ENCODE peak calls at places on chromosome 9, in eight cellular contexts. One of them, this sample, is unnamed.

GRCh38 chr9:89448381-89448780 is 49.5 kb downstream of the SEMA4D start:
- DNase-seq in stimulated activated CD4-positive, alpha-beta T cell treated with anti-CD3 and anti-CD28 coated beads, Interleukin-1b, Interleukin-23, amount 100 ng/mL, for 4 hours: no peak
- DNase-seq in stimulated activated naive CD8-positive, alpha-beta T cell treated with anti-CD3 and anti-CD28 coated beads, Interleukin-15, Interleukin-2, amounts not matched to agents 100 U/mL and 50 U/mL, for 24 hours: peak
- DNase-seq in HCEC 1CT: no peak
- DNase-seq in effector CD4-positive, alpha-beta T cell: no peak
- DNase-seq in AG04450: no peak
- DNase-seq in frontal cortex: peak
- DNase-seq in HFF-Myc: no peak
- DNase-seq in this sample: no peak

GRCh38 chr9:532707-533106 is 308.8 kb upstream of the DMRT1 start:
- DNase-seq in stimulated activated CD4-positive, alpha-beta T cell treated with anti-CD3 and anti-CD28 coated beads, Interleukin-1b, Interleukin-23, amount 100 ng/mL, for 4 hours: no peak
- DNase-seq in stimulated activated naive CD8-positive, alpha-beta T cell treated with anti-CD3 and anti-CD28 coated beads, Interleukin-15, Interleukin-2, amounts not matched to agents 100 U/mL and 50 U/mL, for 24 hours: no peak
- DNase-seq in HCEC 1CT: no peak
- DNase-seq in effector CD4-positive, alpha-beta T cell: no peak
- DNase-seq in AG04450: no peak
- DNase-seq in frontal cortex: no peak
- DNase-seq in HFF-Myc: no peak
- DNase-seq in this sample: no peak

GRCh38 chr9:14670718-14671117 is 22.5 kb downstream of the ZDHHC21 start:
- DNase-seq in stimulated activated CD4-positive, alpha-beta T cell treated with anti-CD3 and anti-CD28 coated beads, Interleukin-1b, Interleukin-23, amount 100 ng/mL, for 4 hours: no peak
- DNase-seq in stimulated activated naive CD8-positive, alpha-beta T cell treated with anti-CD3 and anti-CD28 coated beads, Interleukin-15, Interleukin-2, amounts not matched to agents 100 U/mL and 50 U/mL, for 24 hours: no peak
- DNase-seq in HCEC 1CT: peak
- DNase-seq in effector CD4-positive, alpha-beta T cell: no peak
- DNase-seq in AG04450: no peak
- DNase-seq in frontal cortex: no peak
- DNase-seq in HFF-Myc: no peak
- DNase-seq in this sample: no peak

GRCh38 chr9:88433583-88434240 is 45.5 kb downstream of the SPIN1 start:
- DNase-seq in stimulated activated CD4-positive, alpha-beta T cell treated with anti-CD3 and anti-CD28 coated beads, Interleukin-1b, Interleukin-23, amount 100 ng/mL, for 4 hours: no peak
- DNase-seq in stimulated activated naive CD8-positive, alpha-beta T cell treated with anti-CD3 and anti-CD28 coated beads, Interleukin-15, Interleukin-2, amounts not matched to agents 100 U/mL and 50 U/mL, for 24 hours: no peak
- DNase-seq in HCEC 1CT: peak
- DNase-seq in effector CD4-positive, alpha-beta T cell: no peak
- DNase-seq in AG04450: no peak
- DNase-seq in frontal cortex: no peak
- DNase-seq in HFF-Myc: peak
- DNase-seq in this sample: no peak

GRCh38 chr9:136028760-136029470 is 66.2 kb downstream of the NACC2 start:
- DNase-seq in stimulated activated CD4-positive, alpha-beta T cell treated with anti-CD3 and anti-CD28 coated beads, Interleukin-1b, Interleukin-23, amount 100 ng/mL, for 4 hours: no peak
- DNase-seq in stimulated activated naive CD8-positive, alpha-beta T cell treated with anti-CD3 and anti-CD28 coated beads, Interleukin-15, Interleukin-2, amounts not matched to agents 100 U/mL and 50 U/mL, for 24 hours: no peak
- DNase-seq in HCEC 1CT: no peak
- DNase-seq in effector CD4-positive, alpha-beta T cell: no peak
- DNase-seq in AG04450: no peak
- DNase-seq in frontal cortex: no peak
- DNase-seq in HFF-Myc: no peak
- DNase-seq in this sample: no peak

GRCh38 chr9:121156263-121156731 is 45.4 kb downstream of the RAB14 start:
- DNase-seq in stimulated activated CD4-positive, alpha-beta T cell treated with anti-CD3 and anti-CD28 coated beads, Interleukin-1b, Interleukin-23, amount 100 ng/mL, for 4 hours: no peak
- DNase-seq in stimulated activated naive CD8-positive, alpha-beta T cell treated with anti-CD3 and anti-CD28 coated beads, Interleukin-15, Interleukin-2, amounts not matched to agents 100 U/mL and 50 U/mL, for 24 hours: no peak
- DNase-seq in HCEC 1CT: peak
- DNase-seq in effector CD4-positive, alpha-beta T cell: no peak
- DNase-seq in AG04450: peak
- DNase-seq in frontal cortex: peak
- DNase-seq in HFF-Myc: peak
- DNase-seq in this sample: no peak

GRCh38 chr9:14616188-14616982 is 76.8 kb downstream of the ZDHHC21 start:
- DNase-seq in stimulated activated CD4-positive, alpha-beta T cell treated with anti-CD3 and anti-CD28 coated beads, Interleukin-1b, Interleukin-23, amount 100 ng/mL, for 4 hours: no peak
- DNase-seq in stimulated activated naive CD8-positive, alpha-beta T cell treated with anti-CD3 and anti-CD28 coated beads, Interleukin-15, Interleukin-2, amounts not matched to agents 100 U/mL and 50 U/mL, for 24 hours: no peak
- DNase-seq in HCEC 1CT: peak
- DNase-seq in effector CD4-positive, alpha-beta T cell: no peak
- DNase-seq in AG04450: peak
- DNase-seq in frontal cortex: no peak
- DNase-seq in HFF-Myc: peak
- DNase-seq in this sample: no peak

GRCh38 chr9:111661802-111662491 is 542 bp downstream of the GNG10 start:
- DNase-seq in stimulated activated CD4-positive, alpha-beta T cell treated with anti-CD3 and anti-CD28 coated beads, Interleukin-1b, Interleukin-23, amount 100 ng/mL, for 4 hours: no peak
- DNase-seq in stimulated activated naive CD8-positive, alpha-beta T cell treated with anti-CD3 and anti-CD28 coated beads, Interleukin-15, Interleukin-2, amounts not matched to agents 100 U/mL and 50 U/mL, for 24 hours: peak
- DNase-seq in HCEC 1CT: peak
- DNase-seq in effector CD4-positive, alpha-beta T cell: peak
- DNase-seq in AG04450: no peak
- DNase-seq in frontal cortex: peak
- DNase-seq in HFF-Myc: no peak
- DNase-seq in this sample: peak

GRCh38 chr9:38026021-38026809 is 42.8 kb downstream of the SHB start:
- DNase-seq in stimulated activated CD4-positive, alpha-beta T cell treated with anti-CD3 and anti-CD28 coated beads, Interleukin-1b, Interleukin-23, amount 100 ng/mL, for 4 hours: no peak
- DNase-seq in stimulated activated naive CD8-positive, alpha-beta T cell treated with anti-CD3 and anti-CD28 coated beads, Interleukin-15, Interleukin-2, amounts not matched to agents 100 U/mL and 50 U/mL, for 24 hours: no peak
- DNase-seq in HCEC 1CT: peak
- DNase-seq in effector CD4-positive, alpha-beta T cell: no peak
- DNase-seq in AG04450: peak
- DNase-seq in frontal cortex: peak
- DNase-seq in HFF-Myc: peak
- DNase-seq in this sample: no peak

GRCh38 chr9:31790720-31791119 is 593.7 kb upstream of the ACO1 start:
- DNase-seq in stimulated activated CD4-positive, alpha-beta T cell treated with anti-CD3 and anti-CD28 coated beads, Interleukin-1b, Interleukin-23, amount 100 ng/mL, for 4 hours: no peak
- DNase-seq in stimulated activated naive CD8-positive, alpha-beta T cell treated with anti-CD3 and anti-CD28 coated beads, Interleukin-15, Interleukin-2, amounts not matched to agents 100 U/mL and 50 U/mL, for 24 hours: no peak
- DNase-seq in HCEC 1CT: no peak
- DNase-seq in effector CD4-positive, alpha-beta T cell: no peak
- DNase-seq in AG04450: no peak
- DNase-seq in frontal cortex: no peak
- DNase-seq in HFF-Myc: no peak
- DNase-seq in this sample: no peak

GRCh38 chr9:129385615-129385934 is 207.5 kb upstream of the IER5L start:
- DNase-seq in stimulated activated CD4-positive, alpha-beta T cell treated with anti-CD3 and anti-CD28 coated beads, Interleukin-1b, Interleukin-23, amount 100 ng/mL, for 4 hours: no peak
- DNase-seq in stimulated activated naive CD8-positive, alpha-beta T cell treated with anti-CD3 and anti-CD28 coated beads, Interleukin-15, Interleukin-2, amounts not matched to agents 100 U/mL and 50 U/mL, for 24 hours: no peak
- DNase-seq in HCEC 1CT: no peak
- DNase-seq in effector CD4-positive, alpha-beta T cell: no peak
- DNase-seq in AG04450: no peak
- DNase-seq in frontal cortex: no peak
- DNase-seq in HFF-Myc: no peak
- DNase-seq in this sample: no peak

GRCh38 chr9:35954942-35955546 is 2.9 kb downstream of the OR2S2 start:
- DNase-seq in stimulated activated CD4-positive, alpha-beta T cell treated with anti-CD3 and anti-CD28 coated beads, Interleukin-1b, Interleukin-23, amount 100 ng/mL, for 4 hours: no peak
- DNase-seq in stimulated activated naive CD8-positive, alpha-beta T cell treated with anti-CD3 and anti-CD28 coated beads, Interleukin-15, Interleukin-2, amounts not matched to agents 100 U/mL and 50 U/mL, for 24 hours: peak
- DNase-seq in HCEC 1CT: peak
- DNase-seq in effector CD4-positive, alpha-beta T cell: peak
- DNase-seq in AG04450: peak
- DNase-seq in frontal cortex: peak
- DNase-seq in HFF-Myc: peak
- DNase-seq in this sample: peak

GRCh38 chr9:108727580-108728056 is 128.2 kb downstream of the ACTL7B start:
- DNase-seq in stimulated activated CD4-positive, alpha-beta T cell treated with anti-CD3 and anti-CD28 coated beads, Interleukin-1b, Interleukin-23, amount 100 ng/mL, for 4 hours: no peak
- DNase-seq in stimulated activated naive CD8-positive, alpha-beta T cell treated with anti-CD3 and anti-CD28 coated beads, Interleukin-15, Interleukin-2, amounts not matched to agents 100 U/mL and 50 U/mL, for 24 hours: no peak
- DNase-seq in HCEC 1CT: no peak
- DNase-seq in effector CD4-positive, alpha-beta T cell: no peak
- DNase-seq in AG04450: no peak
- DNase-seq in frontal cortex: no peak
- DNase-seq in HFF-Myc: no peak
- DNase-seq in this sample: no peak

GRCh38 chr9:79741381-79741780 is 169.6 kb downstream of the TLE4 start:
- DNase-seq in stimulated activated CD4-positive, alpha-beta T cell treated with anti-CD3 and anti-CD28 coated beads, Interleukin-1b, Interleukin-23, amount 100 ng/mL, for 4 hours: no peak
- DNase-seq in stimulated activated naive CD8-positive, alpha-beta T cell treated with anti-CD3 and anti-CD28 coated beads, Interleukin-15, Interleukin-2, amounts not matched to agents 100 U/mL and 50 U/mL, for 24 hours: no peak
- DNase-seq in HCEC 1CT: no peak
- DNase-seq in effector CD4-positive, alpha-beta T cell: no peak
- DNase-seq in AG04450: no peak
- DNase-seq in frontal cortex: no peak
- DNase-seq in HFF-Myc: no peak
- DNase-seq in this sample: no peak

GRCh38 chr9:9305600-9305999 is 1307.2 kb downstream of the PTPRD start:
- DNase-seq in stimulated activated CD4-positive, alpha-beta T cell treated with anti-CD3 and anti-CD28 coated beads, Interleukin-1b, Interleukin-23, amount 100 ng/mL, for 4 hours: no peak
- DNase-seq in stimulated activated naive CD8-positive, alpha-beta T cell treated with anti-CD3 and anti-CD28 coated beads, Interleukin-15, Interleukin-2, amounts not matched to agents 100 U/mL and 50 U/mL, for 24 hours: no peak
- DNase-seq in HCEC 1CT: no peak
- DNase-seq in effector CD4-positive, alpha-beta T cell: no peak
- DNase-seq in AG04450: no peak
- DNase-seq in frontal cortex: no peak
- DNase-seq in HFF-Myc: no peak
- DNase-seq in this sample: no peak

GRCh38 chr9:77909306-77909705 is 122.3 kb downstream of the GNAQ start:
- DNase-seq in stimulated activated CD4-positive, alpha-beta T cell treated with anti-CD3 and anti-CD28 coated beads, Interleukin-1b, Interleukin-23, amount 100 ng/mL, for 4 hours: no peak
- DNase-seq in stimulated activated naive CD8-positive, alpha-beta T cell treated with anti-CD3 and anti-CD28 coated beads, Interleukin-15, Interleukin-2, amounts not matched to agents 100 U/mL and 50 U/mL, for 24 hours: no peak
- DNase-seq in HCEC 1CT: no peak
- DNase-seq in effector CD4-positive, alpha-beta T cell: no peak
- DNase-seq in AG04450: no peak
- DNase-seq in frontal cortex: no peak
- DNase-seq in HFF-Myc: no peak
- DNase-seq in this sample: no peak

GRCh38 chr9:112858625-112859147 is 32.0 kb downstream of the SLC46A2 start:
- DNase-seq in stimulated activated CD4-positive, alpha-beta T cell treated with anti-CD3 and anti-CD28 coated beads, Interleukin-1b, Interleukin-23, amount 100 ng/mL, for 4 hours: no peak
- DNase-seq in stimulated activated naive CD8-positive, alpha-beta T cell treated with anti-CD3 and anti-CD28 coated beads, Interleukin-15, Interleukin-2, amounts not matched to agents 100 U/mL and 50 U/mL, for 24 hours: no peak
- DNase-seq in HCEC 1CT: no peak
- DNase-seq in effector CD4-positive, alpha-beta T cell: no peak
- DNase-seq in AG04450: no peak
- DNase-seq in frontal cortex: no peak
- DNase-seq in HFF-Myc: no peak
- DNase-seq in this sample: no peak

GRCh38 chr9:94922691-94923107 is 196.2 kb downstream of the AOPEP start:
- DNase-seq in stimulated activated CD4-positive, alpha-beta T cell treated with anti-CD3 and anti-CD28 coated beads, Interleukin-1b, Interleukin-23, amount 100 ng/mL, for 4 hours: no peak
- DNase-seq in stimulated activated naive CD8-positive, alpha-beta T cell treated with anti-CD3 and anti-CD28 coated beads, Interleukin-15, Interleukin-2, amounts not matched to agents 100 U/mL and 50 U/mL, for 24 hours: no peak
- DNase-seq in HCEC 1CT: peak
- DNase-seq in effector CD4-positive, alpha-beta T cell: no peak
- DNase-seq in AG04450: no peak
- DNase-seq in frontal cortex: no peak
- DNase-seq in HFF-Myc: no peak
- DNase-seq in this sample: no peak

GRCh38 chr9:117938896-117939295 is 234.7 kb downstream of the TLR4 start:
- DNase-seq in stimulated activated CD4-positive, alpha-beta T cell treated with anti-CD3 and anti-CD28 coated beads, Interleukin-1b, Interleukin-23, amount 100 ng/mL, for 4 hours: no peak
- DNase-seq in stimulated activated naive CD8-positive, alpha-beta T cell treated with anti-CD3 and anti-CD28 coated beads, Interleukin-15, Interleukin-2, amounts not matched to agents 100 U/mL and 50 U/mL, for 24 hours: no peak
- DNase-seq in HCEC 1CT: no peak
- DNase-seq in effector CD4-positive, alpha-beta T cell: no peak
- DNase-seq in AG04450: no peak
- DNase-seq in frontal cortex: no peak
- DNase-seq in HFF-Myc: no peak
- DNase-seq in this sample: no peak

GRCh38 chr9:89675403-89675771 is 70.6 kb downstream of the GADD45G start:
- DNase-seq in stimulated activated CD4-positive, alpha-beta T cell treated with anti-CD3 and anti-CD28 coated beads, Interleukin-1b, Interleukin-23, amount 100 ng/mL, for 4 hours: no peak
- DNase-seq in stimulated activated naive CD8-positive, alpha-beta T cell treated with anti-CD3 and anti-CD28 coated beads, Interleukin-15, Interleukin-2, amounts not matched to agents 100 U/mL and 50 U/mL, for 24 hours: no peak
- DNase-seq in HCEC 1CT: no peak
- DNase-seq in effector CD4-positive, alpha-beta T cell: no peak
- DNase-seq in AG04450: no peak
- DNase-seq in frontal cortex: no peak
- DNase-seq in HFF-Myc: no peak
- DNase-seq in this sample: no peak

GRCh38 chr9:131954299-131954698 is 125.4 kb downstream of the MED27 start:
- DNase-seq in stimulated activated CD4-positive, alpha-beta T cell treated with anti-CD3 and anti-CD28 coated beads, Interleukin-1b, Interleukin-23, amount 100 ng/mL, for 4 hours: no peak
- DNase-seq in stimulated activated naive CD8-positive, alpha-beta T cell treated with anti-CD3 and anti-CD28 coated beads, Interleukin-15, Interleukin-2, amounts not matched to agents 100 U/mL and 50 U/mL, for 24 hours: no peak
- DNase-seq in HCEC 1CT: no peak
- DNase-seq in effector CD4-positive, alpha-beta T cell: no peak
- DNase-seq in AG04450: no peak
- DNase-seq in frontal cortex: no peak
- DNase-seq in HFF-Myc: no peak
- DNase-seq in this sample: no peak

GRCh38 chr9:5500441-5501235 is 9.7 kb upstream of the PDCD1LG2 start:
- DNase-seq in stimulated activated CD4-positive, alpha-beta T cell treated with anti-CD3 and anti-CD28 coated beads, Interleukin-1b, Interleukin-23, amount 100 ng/mL, for 4 hours: no peak
- DNase-seq in stimulated activated naive CD8-positive, alpha-beta T cell treated with anti-CD3 and anti-CD28 coated beads, Interleukin-15, Interleukin-2, amounts not matched to agents 100 U/mL and 50 U/mL, for 24 hours: no peak
- DNase-seq in HCEC 1CT: no peak
- DNase-seq in effector CD4-positive, alpha-beta T cell: no peak
- DNase-seq in AG04450: no peak
- DNase-seq in frontal cortex: no peak
- DNase-seq in HFF-Myc: no peak
- DNase-seq in this sample: no peak